ENCODE peak calls at places on chromosomes 5 and 9, in nine cellular contexts. C, H, Y, T, A, P, X, S and G are unnamed samples.

GRCh38 chr9:37730256-37730655 is 23.3 kb upstream of the TRMT10B start:
- DNase-seq in C (no peak), H (no peak), Y (no peak), T (no peak), A (no peak), P (no peak), X (no peak), S (no peak), G (peak)

GRCh38 chr9:113139225-113139829 is 11.5 kb upstream of the SLC31A2 start:
- DNase-seq in C (no peak), H (no peak), Y (no peak), T (no peak), A (no peak), P (no peak), X (no peak), S (no peak), G (no peak)

GRCh38 chr9:107881625-107882300 is 392.2 kb upstream of the KLF4 start:
- DNase-seq in C (no peak), H (no peak), Y (no peak), T (peak), A (no peak), P (no peak), X (no peak), S (no peak), G (no peak)

GRCh38 chr9:20865357-20865756 is 166.1 kb downstream of the HACD4 start:
- DNase-seq in C (no peak), H (no peak), Y (no peak), T (no peak), A (no peak), P (no peak), X (no peak), S (no peak), G (no peak)

GRCh38 chr9:113598451-113598850 is 134.9 kb downstream of the RGS3 start:
- DNase-seq in C (no peak), H (no peak), Y (peak), T (no peak), A (no peak), P (no peak), X (no peak), S (no peak), G (no peak)

GRCh38 chr5:103674739-103675138 is 112.2 kb upstream of the NUDT12 start:
- DNase-seq in C (no peak), H (no peak), Y (no peak), T (peak), A (no peak), P (no peak), X (peak), S (no peak), G (peak)

GRCh38 chr5:150122536-150123481 is 32.8 kb downstream of the PDGFRB start:
- DNase-seq in C (no peak), H (no peak), Y (no peak), T (no peak), A (no peak), P (no peak), X (no peak), S (no peak), G (no peak)

GRCh38 chr5:78879541-78879940 is 105.6 kb downstream of the ARSB start:
- DNase-seq in C (no peak), H (no peak), Y (no peak), T (no peak), A (no peak), P (no peak), X (peak), S (no peak), G (peak)

GRCh38 chr5:119486-120097 is 27.6 kb downstream of the PLEKHG4B start:
- DNase-seq in C (no peak), H (no peak), Y (no peak), T (no peak), A (no peak), P (no peak), X (no peak), S (no peak), G (no peak)

GRCh38 chr9:137393176-137394150 is 29.5 kb downstream of the EXD3 start:
- DNase-seq in C (no peak), H (no peak), Y (peak), T (no peak), A (no peak), P (no peak), X (no peak), S (no peak), G (no peak)

GRCh38 chr5:159051431-159052281 is 48.1 kb downstream of the EBF1 start:
- DNase-seq in C (no peak), H (no peak), Y (peak), T (peak), A (no peak), P (peak), X (peak), S (no peak), G (peak)

GRCh38 chr9:93464395-93464794 is 11.0 kb upstream of the FAM120AOS start:
- DNase-seq in C (no peak), H (no peak), Y (no peak), T (no peak), A (no peak), P (no peak), X (no peak), S (no peak), G (no peak)

GRCh38 chr5:59104400-59105117 is 521.7 kb downstream of the RAB3C start:
- DNase-seq in C (no peak), H (no peak), Y (no peak), T (no peak), A (no peak), P (no peak), X (peak), S (no peak), G (no peak)

GRCh38 chr5:13480834-13481233 is 463.7 kb downstream of the DNAH5 start:
- DNase-seq in C (no peak), H (no peak), Y (no peak), T (no peak), A (no peak), P (no peak), X (no peak), S (no peak), G (no peak)

GRCh38 chr5:157309796-157310195 is 43.9 kb downstream of the CYFIP2 start:
- DNase-seq in C (no peak), H (no peak), Y (no peak), T (no peak), A (no peak), P (no peak), X (no peak), S (no peak), G (no peak)

GRCh38 chr9:94607340-94607695 is 13.7 kb upstream of the FBP2 start:
- DNase-seq in C (no peak), H (no peak), Y (no peak), T (no peak), A (no peak), P (no peak), X (no peak), S (no peak), G (no peak)

GRCh38 chr5:141558150-141558549 is 60.6 kb downstream of the DIAPH1 start:
- DNase-seq in C (no peak), H (no peak), Y (no peak), T (no peak), A (no peak), P (no peak), X (no peak), S (no peak), G (no peak)
- TF ChIP-seq CTCF in C (no peak), H (peak), Y (no peak), T (no peak), A (no peak), P (no peak), X (peak), S (no peak), G (no peak)

DNA sequence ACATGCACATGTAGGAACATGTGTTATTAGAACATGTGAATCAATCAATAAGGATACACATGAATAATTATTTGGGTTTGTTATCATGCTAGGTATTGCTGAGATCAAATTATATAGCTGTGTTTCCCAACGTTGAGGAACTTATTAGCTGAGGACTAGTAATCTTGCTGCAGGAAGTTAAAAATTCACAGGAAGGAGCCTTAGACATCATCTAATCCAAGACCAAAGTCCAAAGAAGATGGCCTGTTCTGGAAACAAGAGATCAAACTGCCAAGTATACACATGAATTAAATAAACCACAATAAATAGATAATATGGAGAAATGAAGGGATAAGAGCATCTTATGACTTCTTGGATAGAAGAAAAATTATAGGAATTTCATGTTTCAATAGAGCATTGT is 19.9 kb downstream of the POU5F2 start:
- DNase-seq in C (no peak), H (no peak), Y (no peak), T (no peak), A (no peak), P (no peak), X (no peak), S (no peak), G (no peak)
- H3K4me3 ChIP-seq in C (no peak), H (no peak), Y (no peak), T (no peak), A (no peak), P (no peak), X (no peak), S (no peak), G (no peak)

DNA sequence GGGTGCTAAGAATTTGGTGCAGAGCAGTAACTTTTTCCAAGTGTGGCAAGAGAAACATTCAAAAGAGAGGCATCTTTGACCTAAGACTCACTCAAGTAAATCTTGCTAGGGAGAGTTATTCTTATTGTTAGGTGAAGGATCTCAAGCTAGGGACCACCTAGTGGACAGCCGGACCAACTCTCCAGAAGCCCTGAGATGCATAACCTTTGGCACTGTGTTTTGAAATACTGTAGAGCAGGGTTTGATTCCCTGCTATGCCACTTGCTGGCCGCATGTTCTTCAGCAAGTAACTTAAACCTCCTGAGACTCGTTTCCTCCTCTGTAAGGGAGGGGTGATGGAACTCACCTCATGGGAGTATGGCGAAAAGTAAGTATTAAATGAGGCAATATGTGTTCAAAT is 336.1 kb upstream of the ADAMTSL1 start:
- DNase-seq in C (no peak), H (no peak), Y (no peak), T (no peak), A (no peak), P (no peak), X (no peak), S (no peak), G (no peak)
- TF ChIP-seq CTCF in C (no peak), H (no peak), Y (no peak), T (peak), A (no peak), P (no peak), X (no peak), S (no peak), G (no peak)

GRCh38 chr5:180620014-180620413 is 28.7 kb upstream of the SCGB3A1 start:
- DNase-seq in C (no peak), H (no peak), Y (no peak), T (no peak), A (no peak), P (no peak), X (no peak), S (no peak), G (no peak)

GRCh38 chr5:180621311-180621710 is 28.1 kb downstream of the FLT4 start:
- DNase-seq in C (no peak), H (no peak), Y (no peak), T (no peak), A (no peak), P (no peak), X (no peak), S (no peak), G (no peak)

GRCh38 chr5:180619563-180619915 is 28.2 kb upstream of the SCGB3A1 start:
- DNase-seq in C (no peak), H (no peak), Y (no peak), T (no peak), A (no peak), P (no peak), X (no peak), S (no peak), G (no peak)

GRCh38 chr5:180618830-180619562 is 27.7 kb upstream of the SCGB3A1 start:
- DNase-seq in C (no peak), H (no peak), Y (no peak), T (peak), A (no peak), P (no peak), X (peak), S (peak), G (peak)

GRCh38 chr5:180618487-180618829 is 27.2 kb upstream of the SCGB3A1 start:
- DNase-seq in C (no peak), H (no peak), Y (no peak), T (no peak), A (no peak), P (no peak), X (no peak), S (no peak), G (no peak)
- H3K4me3 ChIP-seq in C (peak), H (no peak), Y (no peak), T (peak), A (peak), P (peak), X (no peak), S (peak), G (no peak)

GRCh38 chr9:115226152-115226551 is 108.2 kb upstream of the TNC start:
- DNase-seq in C (no peak), H (no peak), Y (no peak), T (no peak), A (no peak), P (no peak), X (no peak), S (no peak), G (no peak)
- TF ChIP-seq CTCF in C (no peak), H (no peak), Y (no peak), T (no peak), A (no peak), P (no peak), X (no peak), S (no peak), G (no peak)

DNA sequence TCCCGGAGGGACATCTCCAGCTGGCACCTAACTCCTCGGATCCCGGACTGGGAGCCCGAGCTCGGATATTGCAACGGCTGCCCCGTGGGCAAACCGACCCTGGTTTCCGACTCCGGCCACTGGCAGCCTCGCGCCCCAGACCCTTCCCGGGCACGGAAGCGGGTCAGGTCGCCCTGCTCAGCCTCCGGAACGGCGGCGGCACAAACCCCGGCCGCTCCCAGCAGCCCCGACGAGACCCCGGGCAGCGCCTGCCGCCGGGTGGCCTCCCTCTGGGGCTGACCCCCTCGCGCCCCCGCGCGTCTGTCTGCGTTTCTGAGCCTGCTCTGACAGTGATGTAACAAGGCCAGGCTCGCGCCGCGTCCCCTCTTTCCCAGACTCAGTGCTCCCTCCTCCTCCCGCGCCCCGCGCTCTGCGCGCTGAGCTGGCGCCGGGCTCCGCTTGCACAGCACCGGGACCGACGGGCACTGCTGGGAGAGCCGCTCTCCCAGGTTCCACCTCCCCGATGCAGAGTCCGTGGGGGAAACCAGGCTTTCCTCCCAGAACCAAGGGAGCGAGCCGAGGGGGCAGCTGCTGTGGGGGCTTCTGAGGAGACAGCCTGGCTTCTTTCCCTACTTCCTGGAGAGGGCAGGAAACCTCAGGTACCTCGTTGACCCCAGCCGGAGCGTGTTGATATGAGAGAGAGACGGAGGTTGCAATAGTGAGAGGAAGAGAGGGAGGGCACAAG is at the start of gene TMEM215:
- DNase-seq in C (no peak), H (no peak), Y (peak), T (no peak), A (no peak), P (no peak), X (no peak), S (peak), G (no peak)
- H3K4me3 ChIP-seq in C (no peak), H (peak), Y (no peak), T (no peak), A (no peak), P (peak), X (no peak), S (peak), G (no peak)

DNA sequence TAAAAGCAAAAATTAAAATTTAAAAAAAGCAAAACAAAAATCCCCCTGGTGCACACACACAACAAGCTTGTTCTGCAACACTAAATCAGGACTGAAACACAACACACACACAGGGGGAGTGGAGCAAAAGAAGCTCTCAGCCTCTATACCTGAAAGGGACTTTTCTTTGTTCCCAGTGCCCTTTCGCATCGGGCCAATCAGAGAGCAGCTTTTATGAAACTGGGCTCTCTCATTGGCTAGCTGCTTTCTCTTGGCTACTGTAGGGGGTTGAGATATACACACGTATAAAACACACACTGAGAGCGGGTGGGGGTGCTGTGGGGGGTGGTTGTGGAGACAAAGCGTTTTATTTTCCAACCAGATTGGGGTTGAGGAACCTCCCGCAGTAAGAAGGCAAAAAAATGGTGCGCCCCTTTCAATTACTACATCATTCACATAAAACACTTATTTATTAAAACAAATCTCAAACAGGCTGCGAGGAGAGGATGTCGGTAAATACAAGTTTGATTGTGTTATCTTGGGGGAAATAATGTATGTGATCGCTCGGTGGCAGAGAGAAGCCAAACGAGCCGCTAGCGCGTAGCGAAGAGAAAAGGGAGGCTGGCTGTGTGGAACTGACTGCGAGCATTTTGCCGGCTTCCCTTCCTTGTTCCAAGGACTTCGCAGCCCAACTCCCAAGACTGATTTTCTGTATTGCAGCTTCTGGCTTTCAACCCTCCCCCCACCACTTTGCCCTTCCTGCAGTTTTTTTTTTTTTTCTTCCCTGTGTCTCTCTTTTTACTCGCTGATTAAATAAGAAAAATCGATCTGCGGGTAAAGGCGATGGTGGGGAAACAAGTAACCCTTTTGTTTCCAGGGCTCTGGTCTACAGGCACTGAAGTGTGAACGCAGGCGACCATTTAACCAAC is 2.5 kb upstream of the ZNF608 start:
- DNase-seq in C (peak), H (peak), Y (peak), T (peak), A (no peak), P (peak), X (peak), S (no peak), G (peak)
- TF ChIP-seq CTCF in C (no peak), H (no peak), Y (no peak), T (no peak), A (no peak), P (peak), X (no peak), S (no peak), G (no peak)

GRCh38 chr5:65198777-65199120 is 283.0 kb downstream of the ADAMTS6 start:
- DNase-seq in C (peak), H (no peak), Y (no peak), T (peak), A (peak), P (no peak), X (peak), S (no peak), G (peak)
- H3K4me3 ChIP-seq in C (no peak), H (no peak), Y (no peak), T (no peak), A (no peak), P (no peak), X (no peak), S (no peak), G (no peak)